ENCODE peak calls at places on chromosome 4, in four cellular contexts. W is NCI-H1092; S is activated T-helper 1 cell treated with anti-CD3 and anti-CD28 coated beads, Interleukin-2, amount 50 U/mL, for 16 hours; H is uterus. J is an unnamed sample.

GRCh38 chr4:164780839-164781238 is 26.9 kb downstream of the SMIM31 start:
- DNase-seq in H (no peak), W (no peak), S (no peak), J (no peak)

GRCh38 chr4:71732706-71733105 is 51.2 kb downstream of the GC start:
- DNase-seq in H (no peak), S (no peak), W (no peak), J (no peak)

GRCh38 chr4:77653162-77653758 is 47.6 kb downstream of the CXCL13 start:
- DNase-seq in H (no peak), W (no peak), S (no peak), J (no peak)

GRCh38 chr4:7073526-7074390 is 5.9 kb upstream of the GRPEL1 start:
- DNase-seq in H (no peak), S (no peak), W (peak), J (no peak)

GRCh38 chr4:135319685-135320084 is 1118.1 kb upstream of the PABPC4L start:
- DNase-seq in H (no peak), S (no peak), W (no peak), J (no peak)

GRCh38 chr4:155705664-155706063 is 39.0 kb downstream of the GUCY1A1 start:
- DNase-seq in S (no peak), H (no peak), W (no peak), J (no peak)

GRCh38 chr4:152735302-152735917 is 44.1 kb downstream of the TIGD4 start:
- DNase-seq in W (no peak), H (no peak), S (no peak), J (no peak)

GRCh38 chr4:168885416-168885815 is 124.6 kb downstream of the CBR4 start:
- DNase-seq in W (no peak), S (no peak), H (no peak), J (no peak)

GRCh38 chr4:158850800-158851644 is 82.2 kb downstream of the FNIP2 start:
- DNase-seq in W (no peak), S (no peak), H (no peak), J (no peak)

GRCh38 chr4:153467897-153468262 is 1.7 kb downstream of the TMEM131L start:
- DNase-seq in S (no peak), H (no peak), W (no peak), J (no peak)

GRCh38 chr4:104352211-104352610 is 142.5 kb downstream of the CXXC4 start:
- DNase-seq in W (no peak), S (no peak), H (no peak), J (no peak)

GRCh38 chr4:27350161-27350560 is 489.5 kb downstream of the STIM2 start:
- DNase-seq in W (no peak), H (no peak), S (no peak), J (no peak)

GRCh38 chr4:7513731-7514130 is 79.0 kb upstream of the PSAPL1 start:
- DNase-seq in H (no peak), W (no peak), S (no peak), J (no peak)

GRCh38 chr4:145843148-145843547 is 95.5 kb downstream of the ZNF827 start:
- DNase-seq in W (no peak), S (no peak), H (no peak), J (no peak)

GRCh38 chr4:2961411-2962098 is 1.7 kb downstream of the NOP14 start:
- DNase-seq in H (no peak), W (no peak), S (no peak), J (no peak)

GRCh38 chr4:151721466-151721865 is 39.3 kb downstream of the GATB start:
- DNase-seq in S (no peak), W (no peak), H (peak), J (no peak)

GRCh38 chr4:1236103-1236641 is 12.8 kb downstream of the CTBP1 start:
- DNase-seq in S (no peak), W (no peak), H (peak), J (no peak)

GRCh38 chr4:81314196-81314896 is 99.3 kb upstream of the PRKG2 start:
- DNase-seq in W (peak), H (no peak), S (no peak), J (peak)

GRCh38 chr4:16067515-16067914 is 16.3 kb downstream of the PROM1 start:
- DNase-seq in S (no peak), W (peak), H (no peak), J (no peak)

GRCh38 chr4:10131202-10131601 is 14.6 kb upstream of the WDR1 start:
- DNase-seq in H (no peak), S (no peak), W (no peak), J (no peak)

GRCh38 chr4:7830747-7831146 is 108.9 kb downstream of the AFAP1 start:
- DNase-seq in S (no peak), H (no peak), W (no peak), J (no peak)

GRCh38 chr4:34469518-34469917 is 1774.8 kb downstream of the ARAP2 start:
- DNase-seq in H (no peak), W (no peak), S (no peak), J (no peak)

GRCh38 chr4:6110681-6111353 is 89.5 kb downstream of the JAKMIP1 start:
- DNase-seq in S (no peak), W (no peak), H (no peak), J (no peak)

GRCh38 chr4:55086561-55086960 is 38.8 kb downstream of the KDR start:
- DNase-seq in W (no peak), S (no peak), H (no peak), J (no peak)

GRCh38 chr4:143559757-143560147 is 46.2 kb downstream of the SMARCA5 start:
- DNase-seq in S (no peak), H (no peak), W (no peak), J (no peak)

GRCh38 chr4:162010362-162010761 is 153.4 kb downstream of the FSTL5 start:
- DNase-seq in W (no peak), H (no peak), S (no peak), J (no peak)

J was measured in ureter.